ENCODE peak calls at places on chromosomes 12 and 14, in seven cellular contexts. One of them, this sample, is unnamed.

GRCh38 chr14:72535485-72535884 is 358.4 kb downstream of the DPF3 start:
- DNase-seq in PC-9: no peak
- DNase-seq in AG10803: no peak
- DNase-seq in retinal pigment epithelial cell: no peak
- DNase-seq in cardiac fibroblast: no peak
- DNase-seq in astrocyte of the cerebellum: no peak
- DNase-seq in thoracic aorta: no peak
- DNase-seq in this sample: no peak

GRCh38 chr12:41228066-41228820 is 40.1 kb downstream of the PDZRN4 start:
- DNase-seq in PC-9: no peak
- DNase-seq in AG10803: no peak
- DNase-seq in retinal pigment epithelial cell: no peak
- DNase-seq in thoracic aorta: no peak
- DNase-seq in astrocyte of the cerebellum: no peak
- DNase-seq in cardiac fibroblast: no peak
- DNase-seq in this sample: no peak

GRCh38 chr12:109696485-109697269 is 16.9 kb upstream of the FAM222A start:
- DNase-seq in thoracic aorta: no peak
- DNase-seq in retinal pigment epithelial cell: no peak
- DNase-seq in cardiac fibroblast: no peak
- DNase-seq in astrocyte of the cerebellum: no peak
- DNase-seq in PC-9: no peak
- DNase-seq in AG10803: no peak
- DNase-seq in this sample: no peak

GRCh38 chr12:2890001-2890387 is 697 bp upstream of the TULP3 start:
- DNase-seq in retinal pigment epithelial cell: no peak
- DNase-seq in PC-9: no peak
- DNase-seq in astrocyte of the cerebellum: no peak
- DNase-seq in cardiac fibroblast: no peak
- DNase-seq in thoracic aorta: no peak
- DNase-seq in AG10803: no peak
- DNase-seq in this sample: no peak

GRCh38 chr12:31234955-31235867 is 90.7 kb downstream of the SINHCAF start:
- DNase-seq in retinal pigment epithelial cell: no peak
- DNase-seq in cardiac fibroblast: peak; percentile 41
- DNase-seq in PC-9: peak; percentile 46
- DNase-seq in thoracic aorta: no peak
- DNase-seq in astrocyte of the cerebellum: no peak
- DNase-seq in AG10803: peak; percentile 35
- DNase-seq in this sample: no peak

GRCh38 chr12:104456950-104457745 is 400 bp downstream of the CHST11 start:
- DNase-seq in astrocyte of the cerebellum: peak; percentile 68
- DNase-seq in cardiac fibroblast: peak; percentile 77
- DNase-seq in retinal pigment epithelial cell: no peak
- DNase-seq in AG10803: peak; percentile 64
- DNase-seq in thoracic aorta: peak; percentile 23
- DNase-seq in PC-9: peak; percentile 42
- DNase-seq in this sample: peak; percentile 29

GRCh38 chr14:39229222-39229543 is 4.5 kb upstream of the MIA2 start:
- DNase-seq in astrocyte of the cerebellum: no peak
- DNase-seq in retinal pigment epithelial cell: no peak
- DNase-seq in cardiac fibroblast: no peak
- DNase-seq in PC-9: no peak
- DNase-seq in thoracic aorta: no peak
- DNase-seq in AG10803: peak; percentile 17
- DNase-seq in this sample: no peak

GRCh38 chr14:47167407-47167806 is 508.0 kb downstream of the MDGA2 start:
- DNase-seq in retinal pigment epithelial cell: no peak
- DNase-seq in cardiac fibroblast: no peak
- DNase-seq in AG10803: no peak
- DNase-seq in PC-9: no peak
- DNase-seq in astrocyte of the cerebellum: no peak
- DNase-seq in thoracic aorta: no peak
- DNase-seq in this sample: no peak

GRCh38 chr12:130761537-130762318 is 45.6 kb upstream of the RIMBP2 start:
- DNase-seq in PC-9: no peak
- DNase-seq in AG10803: peak; percentile 51
- DNase-seq in retinal pigment epithelial cell: no peak
- DNase-seq in cardiac fibroblast: peak; percentile 50
- DNase-seq in thoracic aorta: no peak
- DNase-seq in astrocyte of the cerebellum: no peak
- DNase-seq in this sample: no peak

GRCh38 chr12:119089668-119090013 is 89.1 kb upstream of the HSPB8 start:
- DNase-seq in cardiac fibroblast: no peak
- DNase-seq in AG10803: no peak
- DNase-seq in PC-9: no peak
- DNase-seq in thoracic aorta: no peak
- DNase-seq in retinal pigment epithelial cell: no peak
- DNase-seq in astrocyte of the cerebellum: no peak
- DNase-seq in this sample: no peak

GRCh38 chr14:87066221-87066817 is 926.7 kb downstream of the GALC start:
- DNase-seq in PC-9: no peak
- DNase-seq in retinal pigment epithelial cell: no peak
- DNase-seq in astrocyte of the cerebellum: no peak
- DNase-seq in cardiac fibroblast: peak; percentile 1
- DNase-seq in thoracic aorta: no peak
- DNase-seq in AG10803: peak; percentile 2
- DNase-seq in this sample: no peak

GRCh38 chr14:102279688-102280348 is 25.1 kb downstream of the MOK start:
- DNase-seq in thoracic aorta: no peak
- DNase-seq in cardiac fibroblast: peak; percentile 98
- DNase-seq in retinal pigment epithelial cell: peak; percentile 81
- DNase-seq in AG10803: peak; percentile 100
- DNase-seq in PC-9: peak; percentile 100
- DNase-seq in astrocyte of the cerebellum: peak; percentile 97
- DNase-seq in this sample: peak; percentile 76

GRCh38 chr12:117189725-117190209 is 503 bp downstream of the FBXO21 start:
- DNase-seq in astrocyte of the cerebellum: no peak
- DNase-seq in AG10803: peak; percentile 32
- DNase-seq in PC-9: no peak
- DNase-seq in cardiac fibroblast: peak; percentile 26
- DNase-seq in retinal pigment epithelial cell: no peak
- DNase-seq in thoracic aorta: no peak
- DNase-seq in this sample: no peak

GRCh38 chr12:67804168-67804567 is 155.6 kb downstream of the DYRK2 start:
- DNase-seq in thoracic aorta: no peak
- DNase-seq in astrocyte of the cerebellum: no peak
- DNase-seq in AG10803: no peak
- DNase-seq in PC-9: no peak
- DNase-seq in retinal pigment epithelial cell: no peak
- DNase-seq in cardiac fibroblast: no peak
- DNase-seq in this sample: no peak

GRCh38 chr14:26621807-26622560 is 24.2 kb upstream of the NOVA1 start:
- DNase-seq in PC-9: no peak
- DNase-seq in retinal pigment epithelial cell: no peak
- DNase-seq in AG10803: peak; percentile 26
- DNase-seq in cardiac fibroblast: peak; percentile 28
- DNase-seq in astrocyte of the cerebellum: no peak
- DNase-seq in thoracic aorta: no peak
- DNase-seq in this sample: no peak

GRCh38 chr14:20332946-20333782 is at the start of gene CCNB1IP1:
- DNase-seq in astrocyte of the cerebellum: peak; percentile 70
- DNase-seq in AG10803: peak; percentile 85
- DNase-seq in cardiac fibroblast: peak; percentile 90
- DNase-seq in retinal pigment epithelial cell: peak; percentile 78
- DNase-seq in thoracic aorta: peak; percentile 31
- DNase-seq in PC-9: peak; percentile 84
- DNase-seq in this sample: peak; percentile 51
- TF ChIP-seq CTCF in astrocyte of the cerebellum: no peak
- TF ChIP-seq CTCF in AG10803: no peak
- TF ChIP-seq CTCF in cardiac fibroblast: no peak
- TF ChIP-seq CTCF in retinal pigment epithelial cell: no peak
- TF ChIP-seq CTCF in thoracic aorta: no peak
- TF ChIP-seq CTCF in PC-9: no peak
- TF ChIP-seq CTCF in this sample: no peak

GRCh38 chr12:61993734-61994345 is 266.4 kb upstream of the USP15 start:
- DNase-seq in thoracic aorta: no peak
- DNase-seq in cardiac fibroblast: no peak
- DNase-seq in retinal pigment epithelial cell: no peak
- DNase-seq in AG10803: peak; percentile 16
- DNase-seq in astrocyte of the cerebellum: no peak
- DNase-seq in PC-9: no peak
- DNase-seq in this sample: no peak
- TF ChIP-seq CTCF in thoracic aorta: peak; percentile 58
- TF ChIP-seq CTCF in cardiac fibroblast: peak; percentile 37
- TF ChIP-seq CTCF in retinal pigment epithelial cell: peak; percentile 90
- TF ChIP-seq CTCF in AG10803: peak; percentile 75
- TF ChIP-seq CTCF in astrocyte of the cerebellum: peak; percentile 68
- TF ChIP-seq CTCF in PC-9: peak; percentile 59
- TF ChIP-seq CTCF in this sample: peak; percentile 41

GRCh38 chr12:71128191-71128590 is 29.6 kb downstream of the TSPAN8 start:
- DNase-seq in astrocyte of the cerebellum: no peak
- DNase-seq in AG10803: peak; percentile 1
- DNase-seq in PC-9: no peak
- DNase-seq in thoracic aorta: no peak
- DNase-seq in cardiac fibroblast: peak; percentile 68
- DNase-seq in retinal pigment epithelial cell: peak; percentile 94
- DNase-seq in this sample: no peak

GRCh38 chr12:71125949-71126348 is 31.9 kb downstream of the TSPAN8 start:
- DNase-seq in AG10803: no peak
- DNase-seq in astrocyte of the cerebellum: no peak
- DNase-seq in thoracic aorta: no peak
- DNase-seq in retinal pigment epithelial cell: no peak
- DNase-seq in cardiac fibroblast: no peak
- DNase-seq in PC-9: no peak
- DNase-seq in this sample: no peak

GRCh38 chr12:71125515-71125914 is 32.3 kb downstream of the TSPAN8 start:
- DNase-seq in AG10803: no peak
- DNase-seq in thoracic aorta: no peak
- DNase-seq in astrocyte of the cerebellum: no peak
- DNase-seq in cardiac fibroblast: peak; percentile 50
- DNase-seq in retinal pigment epithelial cell: no peak
- DNase-seq in PC-9: no peak
- DNase-seq in this sample: no peak

GRCh38 chr12:71129364-71129763 is 28.4 kb downstream of the TSPAN8 start:
- DNase-seq in PC-9: no peak
- DNase-seq in astrocyte of the cerebellum: no peak
- DNase-seq in thoracic aorta: no peak
- DNase-seq in cardiac fibroblast: no peak
- DNase-seq in retinal pigment epithelial cell: no peak
- DNase-seq in AG10803: no peak
- DNase-seq in this sample: no peak

DNA sequence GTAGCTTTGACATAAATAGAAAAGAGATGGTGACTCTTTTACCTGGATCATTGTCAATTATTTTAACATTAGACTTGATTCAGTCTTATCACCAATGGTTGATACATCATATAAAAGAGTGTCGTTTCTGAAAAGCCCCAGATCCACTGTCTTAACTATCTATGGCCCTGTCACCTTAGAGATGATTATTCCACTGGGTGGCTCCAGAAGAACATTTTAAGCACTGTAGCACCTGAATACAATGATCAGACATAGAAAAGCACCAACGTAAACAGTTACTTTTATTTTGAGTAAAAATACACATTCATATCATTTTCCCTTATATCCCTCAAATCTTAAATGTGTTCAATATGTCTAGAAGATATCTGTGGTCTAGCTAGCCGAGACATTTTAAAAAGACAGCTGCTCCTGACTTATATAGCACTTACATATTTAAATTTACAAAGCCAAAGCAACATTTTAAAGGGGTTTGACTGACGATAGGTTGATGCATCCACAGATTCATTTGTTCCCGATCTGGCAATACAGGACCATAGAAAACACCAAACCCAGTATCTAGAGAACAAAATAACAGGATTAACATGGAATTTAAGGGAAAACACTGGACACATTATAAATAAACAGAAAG is 32.9 kb downstream of the TSPAN8 start:
- DNase-seq in astrocyte of the cerebellum: no peak
- DNase-seq in AG10803: no peak
- DNase-seq in retinal pigment epithelial cell: no peak
- DNase-seq in thoracic aorta: no peak
- DNase-seq in cardiac fibroblast: no peak
- DNase-seq in PC-9: no peak
- DNase-seq in this sample: no peak
- TF ChIP-seq CTCF in astrocyte of the cerebellum: no peak
- TF ChIP-seq CTCF in AG10803: no peak
- TF ChIP-seq CTCF in retinal pigment epithelial cell: no peak
- TF ChIP-seq CTCF in thoracic aorta: no peak
- TF ChIP-seq CTCF in cardiac fibroblast: no peak
- TF ChIP-seq CTCF in PC-9: no peak
- TF ChIP-seq CTCF in this sample: no peak

GRCh38 chr12:74426091-74426490 is 111.5 kb upstream of the ATXN7L3B start:
- DNase-seq in cardiac fibroblast: no peak
- DNase-seq in astrocyte of the cerebellum: no peak
- DNase-seq in PC-9: no peak
- DNase-seq in AG10803: no peak
- DNase-seq in retinal pigment epithelial cell: no peak
- DNase-seq in thoracic aorta: no peak
- DNase-seq in this sample: no peak
- TF ChIP-seq CTCF in cardiac fibroblast: no peak
- TF ChIP-seq CTCF in astrocyte of the cerebellum: no peak
- TF ChIP-seq CTCF in PC-9: no peak
- TF ChIP-seq CTCF in AG10803: no peak
- TF ChIP-seq CTCF in retinal pigment epithelial cell: no peak
- TF ChIP-seq CTCF in thoracic aorta: no peak
- TF ChIP-seq CTCF in this sample: no peak

DNA sequence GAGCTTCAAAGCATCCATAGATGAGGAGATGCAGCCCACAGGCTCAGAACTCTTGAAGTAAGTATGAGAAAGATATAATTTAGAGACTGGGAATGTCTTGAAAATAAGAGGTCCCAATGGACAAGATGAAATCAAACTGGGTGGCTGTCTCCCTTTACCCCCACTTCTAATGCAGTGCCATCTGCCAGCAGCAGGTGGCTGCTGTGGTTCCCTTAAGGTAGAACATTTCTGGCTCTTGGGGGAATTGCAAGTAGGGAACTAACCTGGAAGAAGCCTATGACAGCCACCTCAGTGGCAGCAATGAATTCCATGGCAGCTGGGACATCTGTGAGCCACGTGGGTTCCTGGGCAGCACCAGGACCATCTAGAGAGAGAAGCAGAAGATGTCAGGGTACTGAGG is 648 bp downstream of the ERP27 start:
- DNase-seq in retinal pigment epithelial cell: no peak
- DNase-seq in PC-9: no peak
- DNase-seq in cardiac fibroblast: no peak
- DNase-seq in astrocyte of the cerebellum: no peak
- DNase-seq in AG10803: no peak
- DNase-seq in thoracic aorta: no peak
- DNase-seq in this sample: no peak
- TF ChIP-seq CTCF in retinal pigment epithelial cell: peak; percentile 16
- TF ChIP-seq CTCF in PC-9: no peak
- TF ChIP-seq CTCF in cardiac fibroblast: peak; percentile 17
- TF ChIP-seq CTCF in astrocyte of the cerebellum: peak; percentile 8
- TF ChIP-seq CTCF in AG10803: no peak
- TF ChIP-seq CTCF in thoracic aorta: no peak
- TF ChIP-seq CTCF in this sample: no peak

DNA sequence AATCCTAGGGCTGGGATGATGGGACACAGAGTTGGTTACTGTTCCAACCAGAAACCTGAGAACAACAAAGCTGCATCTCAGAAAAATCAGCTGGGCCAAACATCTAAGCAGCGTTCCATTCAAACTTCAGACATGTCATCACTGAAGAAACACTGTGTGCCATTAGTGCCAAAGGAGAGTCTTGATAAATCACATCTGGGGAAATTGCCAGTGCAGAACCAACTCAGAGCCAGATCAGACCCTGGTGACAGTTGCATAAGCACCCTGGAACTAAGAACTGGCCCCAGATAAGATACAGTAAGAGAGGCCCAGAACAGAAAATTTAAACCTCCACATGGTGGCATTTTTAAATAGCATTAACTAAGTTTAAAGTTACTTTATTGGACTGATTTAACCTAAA is 482.8 kb downstream of the PRKD1 start:
- DNase-seq in PC-9: no peak
- DNase-seq in astrocyte of the cerebellum: no peak
- DNase-seq in retinal pigment epithelial cell: no peak
- DNase-seq in thoracic aorta: no peak
- DNase-seq in AG10803: peak; percentile 30
- DNase-seq in cardiac fibroblast: peak; percentile 74
- DNase-seq in this sample: no peak
- TF ChIP-seq CTCF in PC-9: no peak
- TF ChIP-seq CTCF in astrocyte of the cerebellum: no peak
- TF ChIP-seq CTCF in retinal pigment epithelial cell: no peak
- TF ChIP-seq CTCF in thoracic aorta: no peak
- TF ChIP-seq CTCF in AG10803: no peak
- TF ChIP-seq CTCF in cardiac fibroblast: no peak
- TF ChIP-seq CTCF in this sample: no peak

This sample was measured in AG09319.